ENCODE peak calls at places on chromosomes 4 and X, in nine cellular contexts. Y is NCI-H446; R is activated CD4-positive, alpha-beta T cell treated with anti-CD3 and anti-CD28 coated beads, Interleukin-2, amount 50 U/mL, for 4 hours; V is posterior cingulate gyrus; U is A549; W is SW480; X is mammary epithelial cell; L is osteocyte; A is GM13976. I is an unnamed sample.

GRCh38 chr4:173362666-173363065 is 8.1 kb upstream of the SAP30 start:
- DNase-seq in Y (no peak), R (no peak), V (no peak), U (no peak), W (no peak), X (no peak), L (no peak), A (no peak), I (no peak)

GRCh38 chr4:146058531-146058930 is 117.0 kb upstream of the LSM6 start:
- DNase-seq in Y (no peak), R (no peak), V (no peak), U (no peak), W (no peak), X (no peak), L (no peak), A (no peak), I (no peak)

GRCh38 chrX:150813922-150814321 is 84.5 kb downstream of the CD99L2 start:
- DNase-seq in Y (no peak), R (no peak), V (no peak), U (no peak), W (no peak), X (no peak), L (no peak), A (no peak), I (no peak)

GRCh38 chr4:41832961-41833360 is 84.4 kb upstream of the PHOX2B start:
- DNase-seq in Y (no peak), R (no peak), V (no peak), U (no peak), W (no peak), X (no peak), L (no peak), A (no peak), I (no peak)

GRCh38 chr4:158446106-158446505 is 75.6 kb upstream of the RXFP1 start:
- DNase-seq in Y (no peak), R (no peak), V (no peak), U (no peak), W (no peak), X (peak), L (no peak), A (no peak), I (peak)

GRCh38 chr4:150886597-150886996 is 128.5 kb downstream of the LRBA start:
- DNase-seq in Y (peak), R (no peak), V (no peak), U (no peak), W (no peak), X (no peak), L (no peak), A (no peak), I (no peak)

GRCh38 chr4:25313194-25313895 is 771 bp downstream of the ZCCHC4 start:
- DNase-seq in Y (no peak), R (no peak), V (no peak), U (no peak), W (peak), X (no peak), L (no peak), A (no peak), I (no peak)

GRCh38 chrX:72666451-72666850 is 47.7 kb downstream of the PHKA1 start:
- DNase-seq in Y (no peak), R (no peak), V (no peak), U (no peak), W (no peak), X (no peak), L (no peak), A (no peak), I (peak)

GRCh38 chr4:123699823-123700822 is 303.5 kb downstream of the SPRY1 start:
- DNase-seq in Y (no peak), R (no peak), V (no peak), U (no peak), W (no peak), X (peak), L (no peak), A (no peak), I (peak)